ENCODE peak calls at places on chromosomes 12 and 14, in seven cellular contexts. Z is IMR-90, W is H9, C is mesendoderm, H is H1, U is neuronal stem cell, Y is trophoblast cell. R is an unnamed sample.

GRCh38 chr12:49626169-49626835 is 2.9 kb downstream of the PRPF40B start:
- DNase-seq in Z (peak; percentile 54), W (no peak), C (no peak), H (no peak), U (no peak), Y (no peak), R (peak; percentile 53)

GRCh38 chr12:49051777-49052438 is 8.7 kb downstream of the KMT2D start:
- DNase-seq in Z (no peak), W (peak; percentile 29), C (no peak), H (no peak), U (no peak), Y (no peak), R (no peak)

GRCh38 chr12:58918475-58918874 is 1.8 kb downstream of the LRIG3 start:
- DNase-seq in Z (peak; percentile 15), W (no peak), C (no peak), H (no peak), U (no peak), Y (no peak), R (peak; percentile 24)

GRCh38 chr14:26966942-26967341 is 369.1 kb upstream of the NOVA1 start:
- DNase-seq in Z (no peak), W (no peak), C (peak; percentile 3), H (no peak), U (no peak), Y (no peak), R (peak; percentile 35)

GRCh38 chr12:103833095-103833777 is 7.8 kb downstream of the NT5DC3 start:
- DNase-seq in Z (peak; percentile 51), W (no peak), C (no peak), H (no peak), U (no peak), Y (no peak), R (no peak)

GRCh38 chr14:54591461-54592245 is 24.7 kb downstream of the SAMD4A start:
- DNase-seq in Z (no peak), W (no peak), C (no peak), H (no peak), U (no peak), Y (no peak), R (no peak)

GRCh38 chr12:3747543-3747942 is 5.4 kb downstream of the CRACR2A start:
- DNase-seq in Z (no peak), W (peak; percentile 8), C (no peak), H (no peak), U (no peak), Y (no peak), R (no peak)

GRCh38 chr14:100583245-100583644 is 4.0 kb downstream of the BEGAIN start:
- DNase-seq in Z (no peak), W (no peak), C (no peak), H (no peak), U (no peak), Y (no peak), R (no peak)

GRCh38 chr12:32083489-32083888 is 23.2 kb upstream of the BICD1 start:
- DNase-seq in Z (peak; percentile 80), W (no peak), C (no peak), H (no peak), U (no peak), Y (no peak), R (peak; percentile 61)

GRCh38 chr12:51362307-51362706 is 15.8 kb upstream of the CELA1 start:
- DNase-seq in Z (no peak), W (no peak), C (no peak), H (no peak), U (no peak), Y (no peak), R (no peak)

GRCh38 chr12:51365276-51365675 is 18.8 kb upstream of the CELA1 start:
- DNase-seq in Z (no peak), W (no peak), C (no peak), H (no peak), U (no peak), Y (no peak), R (no peak)

GRCh38 chr12:51361419-51362016 is 15.0 kb upstream of the CELA1 start:
- DNase-seq in Z (no peak), W (no peak), C (no peak), H (no peak), U (no peak), Y (no peak), R (no peak)

GRCh38 chr12:51364026-51364425 is 17.5 kb upstream of the CELA1 start:
- DNase-seq in Z (no peak), W (no peak), C (no peak), H (no peak), U (no peak), Y (no peak), R (no peak)

DNA sequence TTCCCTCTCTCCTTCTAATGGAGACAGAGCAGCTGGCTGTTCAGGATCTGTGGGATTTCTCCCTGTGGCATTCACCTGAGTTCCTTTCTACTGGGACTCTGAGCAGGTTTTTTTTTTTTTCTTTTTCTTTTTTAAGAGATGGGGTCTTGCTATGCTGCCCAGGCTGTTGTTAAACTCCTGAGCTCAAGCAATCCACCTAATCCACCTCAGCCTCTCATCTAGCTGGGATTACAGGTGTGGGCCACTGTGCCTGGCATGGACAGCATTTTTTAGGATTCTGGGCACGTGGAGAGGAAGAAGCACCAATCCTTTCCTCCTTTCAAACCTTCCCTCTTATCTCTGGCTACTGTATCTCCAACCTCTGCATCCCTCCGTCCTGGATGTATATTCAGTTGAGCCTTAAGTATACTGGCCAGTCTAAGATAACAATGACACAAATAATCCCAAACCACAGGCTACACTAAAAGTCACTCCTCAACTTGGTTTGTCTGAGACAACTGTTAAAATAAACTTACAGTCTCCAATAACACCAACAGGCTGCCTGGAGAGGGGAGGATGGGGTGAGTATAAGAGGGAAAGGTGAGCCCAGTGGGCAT is 16.4 kb upstream of the CELA1 start:
- DNase-seq in Z (no peak), W (no peak), C (no peak), H (no peak), U (no peak), Y (no peak), R (no peak)
- H4K8ac ChIP-seq in Z (no peak overlapping the region), W (no peak overlapping the region), C (no peak overlapping the region), H (no peak overlapping the region), U (no peak overlapping the region), Y (no peak overlapping the region), R (no peak overlapping the region)

GRCh38 chr12:118017926-118018325 is 1.4 kb downstream of the RFC5 start:
- DNase-seq in Z (no peak), W (no peak), C (no peak), H (no peak), U (no peak), Y (no peak), R (no peak)
- H4K8ac ChIP-seq in Z (no peak overlapping the region), W (no peak overlapping the region), C (no peak overlapping the region), H (no peak overlapping the region), U (no peak overlapping the region), Y (no peak overlapping the region), R (no peak overlapping the region)

DNA sequence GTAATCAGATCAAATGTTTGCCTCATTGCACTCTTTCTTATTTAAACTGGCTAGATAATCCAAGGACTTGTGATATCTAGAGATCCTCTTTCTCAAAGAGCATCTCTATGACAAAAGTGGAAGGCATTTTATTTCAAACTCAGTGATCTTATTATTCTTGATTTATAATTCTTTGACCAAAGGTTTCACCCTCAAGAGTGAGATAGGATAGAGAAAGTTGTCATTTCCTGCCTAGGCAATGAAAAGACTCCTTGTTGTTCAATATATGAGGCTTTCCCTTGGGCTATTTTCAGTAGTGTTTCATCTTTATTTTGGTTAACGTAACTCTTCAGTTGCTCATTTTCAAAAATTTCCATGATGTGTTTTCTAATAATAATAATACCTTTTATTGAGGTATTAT is 18.0 kb upstream of the INSM2 start:
- DNase-seq in Z (no peak), W (no peak), C (no peak), H (no peak), U (no peak), Y (no peak), R (no peak)
- H4K8ac ChIP-seq in Z (no peak overlapping the region), W (no peak overlapping the region), C (no peak overlapping the region), H (no peak overlapping the region), U (no peak overlapping the region), Y (no peak overlapping the region), R (no peak overlapping the region)

GRCh38 chr14:74927225-74927624 is 4.2 kb upstream of the RPS6KL1 start:
- DNase-seq in Z (no peak), W (no peak), C (no peak), H (no peak), U (no peak), Y (no peak), R (no peak)
- H4K8ac ChIP-seq in Z (no peak overlapping the region), W (no peak overlapping the region), C (no peak overlapping the region), H (no peak overlapping the region), U (no peak overlapping the region), Y (no peak overlapping the region), R (no peak overlapping the region)

DNA sequence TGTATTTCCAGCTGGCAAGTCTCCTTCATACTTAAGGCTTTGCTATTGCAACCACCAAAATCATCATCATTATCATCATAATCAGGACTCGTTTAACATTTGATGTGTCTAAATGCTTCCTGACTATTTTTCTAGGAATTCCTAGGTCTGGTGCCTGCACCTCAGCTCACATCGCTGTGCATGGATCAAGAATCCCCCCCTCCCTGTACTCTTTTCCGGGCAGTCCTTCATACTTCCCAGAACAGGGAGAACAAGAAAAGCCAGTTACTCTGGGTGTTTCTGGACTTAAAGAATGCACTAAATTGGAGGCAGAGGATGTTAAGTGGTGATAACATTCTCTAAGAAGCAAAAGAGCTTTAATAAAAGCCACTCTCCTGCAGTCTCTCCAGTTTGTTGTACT is 9.4 kb downstream of the ERP27 start:
- DNase-seq in Z (no peak), W (no peak), C (peak; percentile 91), H (no peak), U (no peak), Y (peak; percentile 93), R (no peak)
- H4K8ac ChIP-seq in Z (no peak overlapping the region), W (no peak overlapping the region), C (no peak overlapping the region), H (no peak overlapping the region), U (no peak overlapping the region), Y (no peak overlapping the region), R (no peak overlapping the region)

GRCh38 chr14:73323889-73324535 is 86.7 kb downstream of the PAPLN start:
- DNase-seq in Z (no peak), W (no peak), C (peak; percentile 94), H (no peak), U (no peak), Y (no peak), R (no peak)

GRCh38 chr14:73324536-73324932 is 87.2 kb downstream of the PAPLN start:
- DNase-seq in Z (no peak), W (no peak), C (peak; percentile 6), H (no peak), U (no peak), Y (no peak), R (no peak)

GRCh38 chr14:73325630-73326299 is 88.5 kb downstream of the PAPLN start:
- DNase-seq in Z (no peak), W (no peak), C (peak; percentile 36), H (no peak), U (no peak), Y (no peak), R (no peak)

DNA sequence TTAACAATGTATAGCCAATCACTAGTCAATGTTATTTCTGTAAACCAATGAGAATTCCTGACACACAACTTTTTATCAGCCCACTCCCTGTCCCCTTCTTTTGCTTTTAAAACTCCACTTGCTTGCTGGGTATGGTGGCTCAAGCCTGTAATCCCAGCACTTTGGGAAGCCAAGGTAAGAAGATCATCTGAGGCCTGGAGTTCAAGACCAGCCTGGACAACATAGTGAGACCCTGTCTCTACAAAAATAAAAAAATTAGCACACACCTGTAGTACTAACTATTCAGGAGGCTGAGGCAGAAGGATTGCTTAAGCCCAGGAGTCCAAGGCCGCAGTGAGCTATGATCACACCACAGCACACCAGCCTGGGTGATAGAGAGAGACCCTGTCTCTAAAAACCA is 87.8 kb downstream of the PAPLN start:
- DNase-seq in Z (no peak), W (no peak), C (no peak), H (no peak), U (no peak), Y (no peak), R (no peak)
- H4K8ac ChIP-seq in Z (no peak overlapping the region), W (no peak overlapping the region), C (no peak overlapping the region), H (no peak overlapping the region), U (no peak overlapping the region), Y (no peak overlapping the region), R (no peak overlapping the region)

R was measured in mesenchymal stem cell.